ENCODE peak calls at places on chromosomes 16 and 17, in six cellular contexts. I is GM23248, H is PC-3, N is SK-N-SH, U is HCT116, P is MM.1S. B is an unnamed sample.

GRCh38 chr16:22375117-22375962 is 921 bp upstream of the CDR2 start:
- DNase-seq in I (peak), H (no peak), N (peak), U (no peak), P (no peak), B (peak)

GRCh38 chr17:68704897-68705296 is 103.7 kb upstream of the FAM20A start:
- DNase-seq in I (peak), H (no peak), N (no peak), U (no peak), P (no peak), B (no peak)

GRCh38 chr16:73371584-73372319 is 323.8 kb upstream of the ZFHX3 start:
- DNase-seq in I (no peak), H (no peak), N (no peak), U (no peak), P (no peak), B (no peak)

GRCh38 chr17:35752945-35753764 is at the start of gene GAS2L2:
- DNase-seq in I (no peak), H (no peak), N (no peak), U (no peak), P (no peak), B (no peak)

GRCh38 chr17:32266389-32267269 is 997 bp downstream of the RHBDL3 start:
- DNase-seq in I (peak), H (no peak), N (peak), U (no peak), P (peak), B (peak)

GRCh38 chr17:42193216-42194132 is 820 bp downstream of the GHDC start:
- DNase-seq in I (no peak), H (no peak), N (no peak), U (no peak), P (no peak), B (no peak)

GRCh38 chr16:79653337-79654000 is 52.9 kb upstream of the MAF start:
- DNase-seq in I (no peak), H (no peak), N (peak), U (no peak), P (no peak), B (no peak)

GRCh38 chr16:23876256-23876896 is 40.6 kb downstream of the PRKCB start:
- DNase-seq in I (no peak), H (no peak), N (no peak), U (no peak), P (no peak), B (no peak)

GRCh38 chr17:62899349-62899748 is 66.7 kb upstream of the TANC2 start:
- DNase-seq in I (no peak), H (no peak), N (no peak), U (no peak), P (no peak), B (no peak)

GRCh38 chr17:59427425-59427921 is 96.0 kb downstream of the YPEL2 start:
- DNase-seq in I (peak), H (peak), N (no peak), U (no peak), P (no peak), B (no peak)

GRCh38 chr17:43994272-43995149 is 9.9 kb upstream of the NAGS start:
- DNase-seq in I (peak), H (peak), N (peak), U (no peak), P (peak), B (peak)

GRCh38 chr17:45739786-45740185 is 44.3 kb upstream of the CRHR1 start:
- DNase-seq in I (no peak), H (no peak), N (no peak), U (no peak), P (no peak), B (no peak)

GRCh38 chr16:50259334-50260205 is 6.8 kb upstream of the ADCY7 start:
- DNase-seq in I (peak), H (no peak), N (peak), U (no peak), P (no peak), B (peak)

GRCh38 chr16:50351116-50351515 is 17.7 kb downstream of the BRD7 start:
- DNase-seq in I (peak), H (no peak), N (no peak), U (no peak), P (no peak), B (no peak)

GRCh38 chr17:58789160-58789559 is 33.5 kb downstream of the PPM1E start:
- DNase-seq in I (no peak), H (no peak), N (no peak), U (no peak), P (no peak), B (no peak)

GRCh38 chr17:72600934-72601333 is 480.1 kb downstream of the SOX9 start:
- DNase-seq in I (peak), H (peak), N (no peak), U (no peak), P (no peak), B (no peak)

GRCh38 chr17:58595194-58595792 is 80.9 kb upstream of the MTMR4 start:
- DNase-seq in I (no peak), H (no peak), N (no peak), U (peak), P (peak), B (no peak)

GRCh38 chr16:78703951-78704350 is 604.5 kb downstream of the WWOX start:
- DNase-seq in I (no peak), H (no peak), N (no peak), U (no peak), P (no peak), B (no peak)

GRCh38 chr17:63430223-63430622 is 15.9 kb downstream of the CYB561 start:
- DNase-seq in I (no peak), H (no peak), N (no peak), U (no peak), P (no peak), B (no peak)

GRCh38 chr17:17575360-17576251 is 15.9 kb downstream of the PEMT start:
- DNase-seq in I (peak), H (peak), N (no peak), U (no peak), P (no peak), B (no peak)
- TF ChIP-seq EZH2phosphoT487 in I (no peak), H (no peak), N (no peak), U (no peak), P (no peak), B (no peak)

DNA sequence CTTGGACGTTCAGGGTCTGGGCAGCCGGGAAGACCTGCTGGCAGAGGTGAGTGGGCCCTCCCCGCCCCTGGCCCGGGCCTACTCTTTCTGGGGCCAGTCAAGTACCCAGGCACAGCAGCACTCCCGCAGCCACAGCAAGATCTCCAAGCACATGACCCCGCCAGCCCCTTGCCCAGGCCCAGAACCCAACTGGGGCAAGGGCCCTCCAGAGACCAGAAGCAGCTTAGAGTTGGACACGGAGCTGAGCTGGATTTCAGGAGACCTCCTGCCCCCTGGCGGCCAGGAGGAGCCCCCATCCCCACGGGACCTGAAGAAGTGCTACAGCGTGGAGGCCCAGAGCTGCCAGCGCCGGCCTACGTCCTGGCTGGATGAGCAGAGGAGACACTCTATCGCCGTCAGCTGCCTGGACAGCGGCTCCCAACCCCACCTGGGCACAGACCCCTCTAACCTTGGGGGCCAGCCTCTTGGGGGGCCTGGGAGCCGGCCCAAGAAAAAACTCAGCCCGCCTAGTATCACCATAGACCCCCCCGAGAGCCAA is 8.6 kb upstream of the ABCC3 start:
- DNase-seq in I (peak), H (peak), N (peak), U (peak), P (peak), B (peak)
- H3K9ac ChIP-seq in I (no peak), H (no peak), N (no peak), U (no peak), P (no peak), B (no peak)

DNA sequence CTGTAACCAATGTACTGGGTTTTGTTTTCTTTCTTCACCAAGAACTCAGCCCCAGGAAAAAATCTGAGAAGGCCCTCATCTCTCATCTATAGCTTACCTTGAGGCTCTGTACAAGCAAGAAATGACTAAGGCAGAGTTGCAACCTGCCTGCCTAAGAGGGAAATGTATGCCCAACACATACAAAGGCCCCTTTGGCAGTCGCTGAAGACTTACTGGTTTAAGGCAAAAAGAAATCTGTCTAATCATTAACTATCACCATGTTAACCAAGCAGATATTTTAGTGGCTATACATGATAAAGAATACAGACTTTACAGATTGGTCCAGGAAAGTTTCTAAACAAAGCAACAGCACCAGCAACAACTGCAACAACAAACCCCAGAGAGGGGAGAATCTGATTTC is 14.2 kb downstream of the ZNF624 start:
- DNase-seq in I (no peak), H (no peak), N (no peak), U (no peak), P (no peak), B (no peak)
- TF ChIP-seq EZH2phosphoT487 in I (no peak), H (no peak), N (no peak), U (no peak), P (no peak), B (no peak)

DNA sequence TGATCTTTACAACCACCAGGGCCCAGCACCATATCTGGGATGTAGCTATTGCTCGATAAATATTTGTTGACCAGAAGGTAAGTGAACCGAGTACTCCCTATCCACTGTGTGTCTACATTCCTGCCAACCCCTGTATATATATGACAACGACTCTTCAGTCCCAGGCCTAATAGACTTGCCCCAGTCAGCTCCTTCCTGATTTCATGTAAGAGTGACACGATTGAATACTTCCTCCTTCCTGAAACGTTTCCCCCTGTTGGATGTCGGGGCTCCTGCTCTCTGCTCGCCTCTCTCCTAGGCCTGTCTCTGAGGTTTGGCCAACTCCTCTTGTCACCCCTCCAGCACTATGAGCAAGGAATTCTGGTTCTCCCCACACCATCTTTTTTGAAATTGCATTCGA is 178.8 kb downstream of the PRKCA start:
- DNase-seq in I (no peak), H (no peak), N (no peak), U (no peak), P (no peak), B (no peak)
- H3K9ac ChIP-seq in I (no peak), H (no peak), N (no peak), U (no peak), P (no peak), B (no peak)

DNA sequence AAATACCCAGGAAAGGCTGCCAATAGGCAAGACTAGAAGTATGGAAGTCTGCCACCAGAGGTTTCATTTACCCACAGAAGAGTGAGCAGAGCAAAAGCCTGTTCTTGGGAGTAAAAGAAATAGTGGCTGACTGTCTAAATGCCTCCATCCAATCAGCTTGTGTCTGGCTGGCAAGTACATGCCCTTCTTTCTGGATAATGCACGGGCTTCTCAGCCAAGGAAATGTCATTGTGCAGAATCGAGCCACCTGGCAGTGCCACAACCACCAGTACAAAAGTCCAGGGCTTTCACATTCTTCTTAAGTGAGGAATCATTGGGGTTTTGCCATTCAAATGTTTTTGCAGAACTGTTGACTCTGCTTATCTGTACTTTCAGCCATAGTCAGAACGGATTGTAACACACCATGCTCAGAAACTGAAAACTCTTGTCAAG is 10.1 kb upstream of the ERCC4 start:
- DNase-seq in I (peak), H (peak), N (no peak), U (no peak), P (peak), B (no peak)
- TF ChIP-seq EZH2phosphoT487 in I (no peak), H (no peak), N (no peak), U (no peak), P (no peak), B (no peak)

DNA sequence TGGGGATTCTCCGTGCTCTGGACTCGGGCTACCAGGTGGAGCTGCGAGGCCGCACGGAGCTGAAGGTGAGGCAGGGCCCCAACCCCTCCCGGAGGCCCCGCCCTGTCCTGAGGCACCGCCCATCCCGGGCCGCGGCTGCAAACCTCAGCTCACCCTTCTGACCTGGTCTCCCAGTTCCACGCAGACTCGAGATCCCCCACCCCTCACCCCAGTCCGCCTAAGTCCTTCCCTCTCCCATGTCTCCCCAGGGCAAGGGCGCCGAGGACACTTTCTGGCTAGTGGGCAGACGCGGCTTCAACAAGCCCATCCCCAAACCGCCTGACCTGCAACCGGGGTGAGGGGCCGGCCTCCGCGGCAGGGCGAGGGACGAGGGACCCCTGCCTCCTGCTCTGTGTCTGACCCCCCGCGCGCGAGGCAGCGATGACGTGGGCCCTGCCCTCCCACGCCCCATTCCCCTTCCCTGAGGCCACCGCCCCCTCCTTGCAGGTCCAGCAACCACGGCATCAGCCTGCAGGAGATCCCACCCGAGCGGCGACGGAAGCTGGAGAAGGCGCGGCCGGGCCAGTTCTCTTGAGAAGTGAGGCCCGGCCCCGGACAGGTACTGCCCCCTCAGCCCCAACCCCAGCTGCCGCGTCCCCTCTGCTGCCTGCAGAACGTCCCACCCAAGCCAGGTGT is 13.7 kb downstream of the GUCY2D start:
- DNase-seq in I (peak), H (no peak), N (peak), U (no peak), P (no peak), B (peak)
- H3K9ac ChIP-seq in I (peak), H (peak), N (no peak), U (peak), P (no peak), B (no peak)